ENCODE peak calls at places on chromosomes 6 and 20, in six cellular contexts. M is astrocyte of the spinal cord, E is bronchial epithelial cell, D is epithelial cell of esophagus, V is heart left ventricle, O is psoas muscle. R is an unnamed sample.
A peak's percentile ranks its signal among the peaks of the same experiment; 100 is the strongest.

GRCh38 chr20:63054695-63055240 is 48.0 kb upstream of the BHLHE23 start:
- DNase-seq in M (no peak), E (no peak), V (no peak), D (no peak), O (peak; percentile 38), R (no peak)

GRCh38 chr6:13924146-13924948 is 405 bp upstream of the RNF182 start:
- DNase-seq in O (peak; percentile 52), E (no peak), M (peak; percentile 68), V (peak; percentile 25), D (peak; percentile 21), R (peak; percentile 63)

GRCh38 chr20:45957021-45957941 is 14.7 kb downstream of the ZNF335 start:
- DNase-seq in V (no peak), D (no peak), O (peak; percentile 41), E (no peak), M (no peak), R (peak; percentile 8)

GRCh38 chr6:33000053-33000452 is 9.3 kb downstream of the HLA-DOA start:
- DNase-seq in V (no peak), O (no peak), D (peak; percentile 69), M (no peak), E (peak; percentile 68), R (no peak)

GRCh38 chr6:97705568-97705967 is 422.6 kb upstream of the MMS22L start:
- DNase-seq in M (peak; percentile 11), E (peak; percentile 25), O (no peak), V (no peak), D (peak; percentile 17), R (no peak)

GRCh38 chr6:98835149-98836024 is 1.0 kb downstream of the POU3F2 start:
- DNase-seq in M (no peak), V (no peak), O (no peak), D (no peak), E (no peak), R (no peak)

GRCh38 chr6:38773338-38773737 is 58.2 kb downstream of the DNAH8 start:
- DNase-seq in E (peak; percentile 58), M (no peak), D (peak; percentile 74), V (no peak), O (no peak), R (no peak)

GRCh38 chr6:3431994-3432393 is 24.9 kb downstream of the SLC22A23 start:
- DNase-seq in V (no peak), O (no peak), E (peak; percentile 84), M (no peak), D (peak; percentile 95), R (no peak)

GRCh38 chr20:47352332-47353223 is 3.9 kb downstream of the ZMYND8 start:
- DNase-seq in M (peak; percentile 74), E (no peak), V (peak; percentile 51), O (no peak), D (peak; percentile 49), R (no peak)

GRCh38 chr6:113570651-113571050 is 286.5 kb upstream of the MARCKS start:
- DNase-seq in O (no peak), E (no peak), V (no peak), M (no peak), D (no peak), R (no peak)

GRCh38 chr20:25439328-25439727 is 31.9 kb downstream of the GINS1 start:
- DNase-seq in D (no peak), M (no peak), O (no peak), V (no peak), E (no peak), R (no peak)

GRCh38 chr6:10557886-10558285 is 36.7 kb downstream of the GCNT2 start:
- DNase-seq in O (no peak), E (no peak), V (no peak), M (no peak), D (no peak), R (no peak)

GRCh38 chr6:165668951-165669350 is 5.9 kb upstream of the PDE10A start:
- DNase-seq in E (no peak), O (no peak), M (no peak), V (no peak), D (no peak), R (no peak)

GRCh38 chr6:40342674-40343230 is 244.4 kb downstream of the LRFN2 start:
- DNase-seq in V (peak; percentile 6), M (no peak), E (no peak), O (no peak), D (no peak), R (peak; percentile 29)

GRCh38 chr6:3506751-3507388 is 50.0 kb upstream of the SLC22A23 start:
- DNase-seq in M (no peak), V (no peak), D (peak; percentile 26), O (no peak), E (no peak), R (no peak)

GRCh38 chr6:149043476-149044130 is 273.9 kb upstream of the TAB2 start:
- DNase-seq in O (no peak), V (no peak), E (no peak), D (no peak), M (no peak), R (no peak)

GRCh38 chr6:149046822-149047246 is 270.7 kb upstream of the TAB2 start:
- DNase-seq in O (no peak), D (no peak), E (no peak), M (peak; percentile 50), V (no peak), R (no peak)

GRCh38 chr6:149044394-149044965 is 273.0 kb upstream of the TAB2 start:
- DNase-seq in M (no peak), E (no peak), O (no peak), D (no peak), V (no peak), R (no peak)

GRCh38 chr6:149046164-149046821 is 271.2 kb upstream of the TAB2 start:
- DNase-seq in V (no peak), O (no peak), E (no peak), M (no peak), D (no peak), R (no peak)

DNA sequence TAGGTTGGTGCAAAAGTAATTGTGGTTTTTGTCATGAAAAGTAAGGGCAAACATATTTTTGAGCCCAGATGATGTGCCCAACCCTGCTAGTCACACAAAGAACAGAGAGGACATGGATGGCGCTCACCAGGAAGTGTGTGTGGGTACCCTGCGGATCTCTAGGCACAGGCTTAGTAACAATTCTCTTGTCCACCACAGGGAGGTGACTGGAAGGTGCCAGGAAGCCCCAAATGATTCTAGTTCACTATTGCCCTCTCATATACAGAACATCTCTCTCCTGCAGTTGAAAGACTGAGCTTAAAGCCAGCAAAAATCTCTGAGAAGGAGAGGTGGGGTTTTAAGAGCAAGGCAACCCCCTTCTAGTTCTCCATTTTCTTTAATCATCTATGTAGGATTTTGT is 272.1 kb upstream of the TAB2 start:
- DNase-seq in O (no peak), M (no peak), E (no peak), V (no peak), D (no peak), R (no peak)
- TF ChIP-seq CTCF in O (no peak), M (no peak), E (no peak), V (no peak), D (no peak), R (no peak)

GRCh38 chr6:20793174-20793573 is 258.9 kb downstream of the CDKAL1 start:
- DNase-seq in M (no peak), E (no peak), O (no peak), D (no peak), V (no peak), R (no peak)

GRCh38 chr6:20789162-20789561 is 254.9 kb downstream of the CDKAL1 start:
- DNase-seq in O (no peak), E (peak; percentile 18), M (peak; percentile 50), V (no peak), D (peak; percentile 36), R (no peak)

GRCh38 chr6:20791074-20791473 is 256.8 kb downstream of the CDKAL1 start:
- DNase-seq in O (no peak), V (no peak), M (no peak), E (no peak), D (no peak), R (no peak)

GRCh38 chr6:20791932-20792331 is 257.7 kb downstream of the CDKAL1 start:
- DNase-seq in V (no peak), E (no peak), M (peak; percentile 53), O (no peak), D (no peak), R (no peak)

GRCh38 chr6:20790032-20790791 is 256.0 kb downstream of the CDKAL1 start:
- DNase-seq in M (peak; percentile 36), O (no peak), V (no peak), D (no peak), E (no peak), R (no peak)
- TF ChIP-seq CTCF in M (no peak), O (no peak), V (no peak), D (no peak), E (no peak), R (no peak)

GRCh38 chr20:39105551-39105950 is 143.4 kb downstream of the DHX35 start:
- DNase-seq in V (no peak), E (no peak), M (no peak), D (no peak), O (no peak), R (no peak)

GRCh38 chr20:39107741-39108140 is 145.6 kb downstream of the DHX35 start:
- DNase-seq in V (no peak), M (no peak), O (no peak), E (no peak), D (no peak), R (no peak)

GRCh38 chr20:39103305-39103704 is 141.2 kb downstream of the DHX35 start:
- DNase-seq in E (no peak), O (no peak), M (no peak), V (no peak), D (no peak), R (no peak)

GRCh38 chr20:39106791-39107190 is 144.6 kb downstream of the DHX35 start:
- DNase-seq in V (no peak), O (no peak), E (no peak), D (no peak), M (no peak), R (no peak)

GRCh38 chr20:39103732-39104131 is 141.6 kb downstream of the DHX35 start:
- DNase-seq in V (no peak), E (no peak), O (no peak), M (no peak), D (no peak), R (no peak)
- TF ChIP-seq CTCF in V (no peak), E (no peak), O (no peak), M (no peak), D (no peak), R (no peak)

GRCh38 chr20:44805991-44806729 is 4.2 kb downstream of the RIMS4 start:
- DNase-seq in D (no peak), O (peak; percentile 83), M (peak; percentile 1), V (no peak), E (no peak), R (no peak)

GRCh38 chr20:44807684-44808056 is 2.7 kb downstream of the RIMS4 start:
- DNase-seq in D (no peak), O (no peak), V (no peak), E (no peak), M (no peak), R (no peak)

GRCh38 chr20:44803383-44803941 is 6.9 kb downstream of the RIMS4 start:
- DNase-seq in O (peak; percentile 62), V (no peak), E (no peak), M (no peak), D (no peak), R (no peak)

GRCh38 chr20:44807051-44807683 is 3.2 kb downstream of the RIMS4 start:
- DNase-seq in O (no peak), D (no peak), V (no peak), M (no peak), E (no peak), R (no peak)

DNA sequence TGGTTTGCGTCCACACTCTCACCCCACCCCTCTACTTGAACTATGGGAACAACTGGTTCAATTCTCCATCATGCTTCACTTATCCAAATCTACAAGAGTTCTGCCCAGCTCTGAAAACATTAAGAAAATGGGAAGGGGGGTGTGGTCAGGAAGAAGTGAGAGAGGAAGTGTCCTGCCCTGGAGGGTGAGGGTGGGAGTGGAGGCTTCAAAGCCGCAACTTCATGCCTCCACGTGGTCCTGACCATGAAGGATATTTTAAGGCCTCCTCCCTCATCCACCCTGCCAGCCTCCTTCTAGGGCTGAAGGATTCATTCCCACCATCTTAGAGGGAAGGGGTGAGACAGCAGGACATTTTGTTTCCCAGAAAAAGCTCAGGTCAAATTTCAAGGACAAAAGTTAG is 5.0 kb downstream of the RIMS4 start:
- DNase-seq in O (no peak), D (no peak), V (no peak), M (no peak), E (no peak), R (no peak)
- TF ChIP-seq CTCF in O (no peak), D (no peak), V (no peak), M (no peak), E (no peak), R (no peak)

R was measured in mesothelial cell of epicardium.